ENCODE peak calls at places on chromosome 21, in six cellular contexts. M, Z, U, D, Q and T are unnamed samples.

GRCh38 chr21:35284199-35284598 is 235.1 kb upstream of the RUNX1 start:
- DNase-seq in Q (peak), M (no peak), D (no peak), U (no peak), Z (no peak), T (no peak)

GRCh38 chr21:28485301-28486022 is 507.2 kb downstream of the LTN1 start:
- DNase-seq in Q (no peak), M (no peak), U (no peak), Z (no peak), D (no peak), T (no peak)

GRCh38 chr21:35611752-35612151 is 448.6 kb downstream of the SETD4 start:
- DNase-seq in Z (no peak), M (no peak), Q (no peak), D (no peak), U (no peak), T (no peak)

GRCh38 chr21:28513450-28513849 is 479.2 kb downstream of the LTN1 start:
- DNase-seq in Q (no peak), M (no peak), Z (no peak), U (no peak), D (no peak), T (no peak)

GRCh38 chr21:33124879-33125278 is 54.9 kb downstream of the OLIG1 start:
- DNase-seq in Q (no peak), Z (no peak), D (no peak), U (no peak), M (no peak), T (no peak)

GRCh38 chr21:17834639-17835354 is 15.6 kb upstream of the C21orf91 start:
- DNase-seq in Q (no peak), U (no peak), D (no peak), Z (no peak), M (no peak), T (no peak)

GRCh38 chr21:31948681-31949080 is 75.9 kb downstream of the HUNK start:
- DNase-seq in M (no peak), Q (no peak), Z (no peak), D (no peak), U (no peak), T (no peak)

GRCh38 chr21:17513214-17514123 is 626 bp downstream of the CXADR start:
- DNase-seq in M (peak), Z (no peak), U (peak), Q (no peak), D (no peak), T (peak)

GRCh38 chr21:20882462-20883415 is 115.5 kb upstream of the NCAM2 start:
- DNase-seq in D (no peak), U (no peak), M (no peak), Q (no peak), Z (no peak), T (no peak)

GRCh38 chr21:29145354-29145782 is 14.9 kb downstream of the MAP3K7CL start:
- DNase-seq in Q (no peak), Z (no peak), M (no peak), U (no peak), D (peak), T (no peak)

GRCh38 chr21:39095681-39096080 is 87.6 kb downstream of the PSMG1 start:
- DNase-seq in Q (no peak), U (no peak), M (no peak), Z (no peak), D (no peak), T (no peak)

GRCh38 chr21:39094847-39095525 is 88.3 kb downstream of the PSMG1 start:
- DNase-seq in M (no peak), Q (no peak), D (no peak), U (no peak), Z (no peak), T (no peak)

GRCh38 chr21:39097335-39097861 is 85.9 kb downstream of the PSMG1 start:
- DNase-seq in M (peak), Q (no peak), U (peak), D (no peak), Z (no peak), T (no peak)

GRCh38 chr21:39097981-39098380 is 85.3 kb downstream of the PSMG1 start:
- DNase-seq in D (no peak), Q (no peak), M (no peak), Z (no peak), U (no peak), T (no peak)

DNA sequence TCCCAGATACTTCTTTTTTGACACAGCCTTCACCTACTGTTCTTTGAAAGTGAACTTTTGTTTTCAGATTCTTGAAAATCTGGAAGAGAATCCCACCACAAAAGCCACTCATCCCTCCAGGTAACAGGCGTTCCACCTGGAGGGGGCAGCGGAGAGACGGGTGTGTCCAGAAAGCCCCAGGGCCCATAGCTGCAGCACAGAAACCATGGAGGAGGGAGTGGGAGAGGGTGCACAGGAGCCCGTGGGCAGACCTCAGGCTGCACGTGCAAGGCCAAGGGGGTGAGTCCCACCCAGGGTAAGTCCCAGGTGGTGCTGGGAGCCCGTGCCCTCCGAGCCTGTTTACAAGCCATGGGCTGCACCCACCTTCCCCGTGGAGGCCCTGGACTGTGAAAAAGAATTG is 86.5 kb downstream of the PSMG1 start:
- DNase-seq in M (no peak), D (no peak), Q (no peak), Z (no peak), U (no peak), T (peak)
- TF ChIP-seq CTCF in M (no peak), D (no peak), Q (no peak), Z (no peak), U (no peak), T (no peak)

DNA sequence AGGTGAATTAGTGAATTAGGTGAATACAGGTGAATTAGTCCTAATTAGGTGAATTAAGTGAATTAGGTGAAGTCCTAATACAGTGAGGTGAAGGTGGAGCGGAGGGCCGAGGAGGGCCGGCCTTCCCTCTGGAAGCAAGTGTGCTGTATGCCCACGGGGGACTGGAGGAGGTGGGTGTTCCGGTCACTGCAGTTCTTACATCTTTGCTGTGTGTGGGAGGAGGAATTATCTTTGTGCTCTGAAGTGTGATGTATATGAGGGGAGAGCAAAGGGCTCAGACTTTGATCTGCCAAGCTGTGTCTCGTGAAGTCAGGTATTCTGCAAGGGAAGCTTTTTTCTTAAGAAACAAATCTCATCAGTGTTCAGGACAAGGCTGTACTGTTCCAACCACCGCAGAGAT is 45.4 kb downstream of the AGPAT3 start:
- DNase-seq in U (no peak), D (no peak), M (no peak), Q (no peak), Z (no peak), T (peak)
- TF ChIP-seq CTCF in U (no peak), D (no peak), M (no peak), Q (no peak), Z (no peak), T (no peak)

GRCh38 chr21:25607151-25607811 is at the start of gene MRPL39:
- DNase-seq in M (peak), U (peak), Z (peak), Q (peak), D (peak), T (peak)

GRCh38 chr21:25607812-25608737 is 794 bp upstream of the MRPL39 start:
- DNase-seq in U (peak), Z (peak), M (peak), Q (peak), D (peak), T (peak)
- TF ChIP-seq CTCF in U (peak), Z (peak), M (peak), Q (peak), D (peak), T (peak)

GRCh38 chr21:36610201-36610600 is 88.7 kb upstream of the SIM2 start:
- DNase-seq in D (no peak), U (no peak), Z (no peak), M (no peak), Q (no peak), T (no peak)

GRCh38 chr21:36609654-36610053 is 89.3 kb upstream of the SIM2 start:
- DNase-seq in D (no peak), M (no peak), U (no peak), Q (no peak), Z (no peak), T (no peak)

GRCh38 chr21:36613064-36613463 is 85.9 kb upstream of the SIM2 start:
- DNase-seq in U (no peak), Q (no peak), D (no peak), Z (no peak), M (no peak), T (no peak)

GRCh38 chr21:36613554-36613953 is 85.4 kb upstream of the SIM2 start:
- DNase-seq in M (no peak), Q (no peak), D (no peak), U (no peak), Z (no peak), T (no peak)

DNA sequence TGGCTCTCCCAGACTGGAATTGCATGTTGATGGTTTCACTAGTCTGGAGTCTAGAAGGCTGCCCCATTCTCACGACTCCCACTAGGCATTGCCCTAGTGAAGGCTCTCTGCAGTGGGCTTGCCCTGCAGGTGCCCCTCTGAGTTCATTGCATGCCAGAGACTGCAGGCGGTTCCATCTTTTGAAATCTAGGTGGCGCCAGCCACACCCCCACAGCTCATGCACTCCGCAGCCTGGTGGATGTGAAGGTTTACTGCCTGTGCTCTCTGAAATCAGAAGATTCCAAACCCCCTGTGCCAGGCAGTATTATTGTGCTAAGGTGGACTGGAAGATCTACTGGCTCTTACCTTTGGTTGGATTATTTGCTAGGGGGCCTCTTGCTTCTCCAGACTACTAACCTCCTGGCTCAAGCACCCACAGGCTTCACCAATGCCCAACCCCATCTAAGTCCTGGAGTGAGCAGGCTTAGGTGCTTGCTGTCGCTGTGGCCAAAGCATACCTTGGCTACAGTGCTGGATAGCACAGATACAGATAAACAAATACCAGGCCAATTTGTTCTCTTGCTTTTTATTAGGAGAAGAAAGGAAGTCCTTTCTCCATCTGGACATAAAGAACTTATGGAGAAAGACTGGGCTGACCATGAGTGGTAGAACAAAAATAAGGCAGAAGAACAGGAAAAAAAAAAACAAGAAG is 83.5 kb upstream of the SIM2 start:
- DNase-seq in D (no peak), Q (no peak), Z (no peak), U (no peak), M (no peak), T (no peak)
- TF ChIP-seq CTCF in D (no peak), Q (no peak), Z (no peak), U (no peak), M (no peak), T (no peak)

GRCh38 chr21:38171723-38172344 is 85.0 kb upstream of the KCNJ15 start:
- DNase-seq in U (peak), Q (no peak), M (no peak), Z (no peak), D (no peak), T (no peak)
- TF ChIP-seq CTCF in U (no peak), Q (no peak), M (no peak), Z (no peak), D (no peak), T (no peak)

DNA sequence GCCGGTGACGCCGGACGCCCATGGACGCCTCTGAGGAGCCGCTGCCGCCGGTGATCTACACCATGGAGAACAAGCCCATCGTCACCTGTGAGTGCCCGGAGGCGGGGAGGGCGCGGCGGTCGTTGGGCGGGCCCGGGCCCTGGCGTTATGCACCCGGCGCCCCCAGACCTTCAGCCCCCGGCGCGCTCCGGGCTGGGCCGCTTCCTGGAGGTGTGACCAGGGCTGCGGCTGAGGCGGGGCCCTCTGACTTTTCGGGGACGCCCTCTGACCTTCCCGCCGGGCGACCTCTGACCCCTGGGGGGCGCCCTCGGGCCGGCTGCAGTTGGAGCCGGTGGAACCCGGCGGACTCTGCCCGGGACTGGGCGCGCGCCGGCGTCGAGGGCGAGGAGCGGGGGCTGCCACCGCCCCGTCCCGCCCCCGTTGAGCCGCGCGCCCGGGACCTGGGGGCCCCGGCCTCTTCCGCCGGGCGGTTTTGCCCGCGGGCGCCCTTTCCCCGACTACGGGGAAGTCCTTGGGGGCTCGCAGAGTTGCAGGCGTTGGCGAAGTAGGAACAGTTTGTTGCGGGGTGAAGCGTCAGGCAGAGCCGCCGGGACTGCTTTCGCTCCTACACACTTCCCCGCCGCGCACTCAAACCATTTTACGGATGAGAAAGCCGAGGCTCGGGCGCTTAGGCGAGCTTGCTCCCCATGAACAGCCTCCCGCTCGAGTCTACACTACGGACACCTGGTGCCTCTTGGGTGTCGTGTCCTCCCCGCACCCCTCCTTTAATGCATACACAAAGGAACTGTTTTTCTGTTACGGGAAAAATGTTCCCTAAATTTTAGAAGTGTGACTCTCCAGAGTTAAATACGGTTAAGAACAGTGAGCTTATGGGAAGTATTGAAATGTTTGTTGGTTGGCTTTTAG is 618 bp downstream of the TRAPPC10 start:
- DNase-seq in U (peak), Q (no peak), M (peak), Z (peak), D (no peak), T (peak)
- TF ChIP-seq CTCF in U (no peak), Q (no peak), M (no peak), Z (no peak), D (no peak), T (peak)

GRCh38 chr21:36705679-36706481 is 7.0 kb downstream of the SIM2 start:
- DNase-seq in M (no peak), Q (no peak), Z (no peak), U (no peak), D (no peak), T (peak)
- TF ChIP-seq CTCF in M (no peak), Q (no peak), Z (no peak), U (no peak), D (no peak), T (no peak)

DNA sequence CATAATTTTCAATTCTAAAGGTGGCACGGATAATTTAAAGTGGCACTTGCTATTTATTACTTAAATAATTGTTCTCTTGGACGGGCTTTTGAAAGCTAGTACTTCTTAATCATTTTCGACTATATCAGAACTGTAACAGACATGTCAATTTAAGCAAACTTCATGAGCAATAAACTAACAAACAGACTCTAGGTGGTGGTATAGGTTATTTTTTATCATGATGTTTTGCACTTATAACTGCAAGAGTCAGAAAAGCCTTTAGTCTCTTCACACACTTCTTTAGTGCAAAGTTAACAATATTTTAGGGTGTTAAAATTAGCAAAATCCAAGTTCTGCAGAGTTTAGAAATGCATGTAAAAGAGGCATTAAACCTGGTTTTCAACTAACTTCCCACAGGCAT is 2.2 kb downstream of the NRIP1 start:
- DNase-seq in Q (no peak), M (no peak), U (no peak), D (no peak), Z (no peak), T (no peak)
- TF ChIP-seq CTCF in Q (no peak), M (no peak), U (no peak), D (no peak), Z (no peak), T (peak)

GRCh38 chr21:41885341-41886024 is 6.3 kb upstream of the PRDM15 start:
- DNase-seq in D (no peak), U (no peak), M (no peak), Q (no peak), Z (no peak), T (no peak)
- TF ChIP-seq CTCF in D (no peak), U (no peak), M (no peak), Q (no peak), Z (no peak), T (no peak)

DNA sequence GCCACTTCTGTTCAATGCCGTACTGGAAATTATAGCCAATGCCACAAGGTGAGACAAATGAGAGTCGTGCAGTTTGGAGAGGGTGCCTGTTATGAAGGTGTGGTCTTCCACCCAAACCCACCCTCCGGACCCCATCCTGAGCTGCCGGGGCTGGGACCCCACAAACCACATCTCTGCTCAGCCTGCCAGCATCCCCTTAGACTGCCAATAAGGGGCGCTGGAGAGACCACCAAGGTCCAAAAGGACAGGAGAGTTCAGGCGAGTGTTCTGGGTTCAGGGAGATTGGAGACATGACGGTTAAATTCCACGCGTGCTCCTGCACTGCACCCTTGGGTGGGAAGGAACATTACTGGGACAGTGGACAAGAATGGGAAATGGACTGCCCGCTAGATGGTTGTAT is 48.7 kb upstream of the COL18A1 start:
- DNase-seq in U (peak), Q (no peak), M (no peak), D (no peak), Z (no peak), T (no peak)
- TF ChIP-seq CTCF in U (no peak), Q (no peak), M (no peak), D (no peak), Z (no peak), T (no peak)